ENCODE peak calls at places on chromosomes 12 and 14, in nine cellular contexts. One of them, this sample, is unnamed.

GRCh38 chr14:95137804-95138167 is 19.5 kb downstream of the DICER1 start:
- DNase-seq in type B pancreatic cell: no peak
- DNase-seq in tibial nerve: no peak
- DNase-seq in fibroblast of the aortic adventitia: peak; percentile 41
- DNase-seq in foreskin keratinocyte: no peak
- DNase-seq in BJ: no peak
- DNase-seq in CD8-positive, alpha-beta T cell: no peak
- DNase-seq in AG09309: no peak
- DNase-seq in GM12865: no peak
- DNase-seq in this sample: peak; percentile 38

GRCh38 chr14:52003324-52003723 is 14.0 kb downstream of the RTRAF start:
- DNase-seq in type B pancreatic cell: no peak
- DNase-seq in tibial nerve: no peak
- DNase-seq in fibroblast of the aortic adventitia: peak; percentile 58
- DNase-seq in foreskin keratinocyte: no peak
- DNase-seq in BJ: no peak
- DNase-seq in CD8-positive, alpha-beta T cell: no peak
- DNase-seq in AG09309: no peak
- DNase-seq in GM12865: no peak
- DNase-seq in this sample: peak; percentile 90

GRCh38 chr14:33412450-33412849 is 473.8 kb downstream of the NPAS3 start:
- DNase-seq in type B pancreatic cell: no peak
- DNase-seq in tibial nerve: no peak
- DNase-seq in fibroblast of the aortic adventitia: no peak
- DNase-seq in foreskin keratinocyte: peak; percentile 15
- DNase-seq in BJ: no peak
- DNase-seq in CD8-positive, alpha-beta T cell: no peak
- DNase-seq in AG09309: no peak
- DNase-seq in GM12865: no peak
- DNase-seq in this sample: no peak

GRCh38 chr14:88164906-88165534 is 158.0 kb downstream of the KCNK10 start:
- DNase-seq in type B pancreatic cell: peak; percentile 22
- DNase-seq in tibial nerve: no peak
- DNase-seq in fibroblast of the aortic adventitia: no peak
- DNase-seq in foreskin keratinocyte: no peak
- DNase-seq in BJ: no peak
- DNase-seq in CD8-positive, alpha-beta T cell: no peak
- DNase-seq in AG09309: no peak
- DNase-seq in GM12865: peak; percentile 28
- DNase-seq in this sample: no peak

GRCh38 chr12:80490329-80490728 is 46.3 kb downstream of the PTPRQ start:
- DNase-seq in type B pancreatic cell: no peak
- DNase-seq in tibial nerve: no peak
- DNase-seq in fibroblast of the aortic adventitia: no peak
- DNase-seq in foreskin keratinocyte: no peak
- DNase-seq in BJ: no peak
- DNase-seq in CD8-positive, alpha-beta T cell: no peak
- DNase-seq in AG09309: no peak
- DNase-seq in GM12865: no peak
- DNase-seq in this sample: no peak

GRCh38 chr12:46197876-46198275 is 71.0 kb downstream of the SLC38A1 start:
- DNase-seq in type B pancreatic cell: no peak
- DNase-seq in tibial nerve: no peak
- DNase-seq in fibroblast of the aortic adventitia: no peak
- DNase-seq in foreskin keratinocyte: no peak
- DNase-seq in BJ: no peak
- DNase-seq in CD8-positive, alpha-beta T cell: no peak
- DNase-seq in AG09309: no peak
- DNase-seq in GM12865: no peak
- DNase-seq in this sample: no peak

GRCh38 chr12:117047810-117048584 is 51.2 kb downstream of the TESC start:
- DNase-seq in type B pancreatic cell: no peak
- DNase-seq in tibial nerve: no peak
- DNase-seq in fibroblast of the aortic adventitia: peak; percentile 9
- DNase-seq in foreskin keratinocyte: no peak
- DNase-seq in BJ: no peak
- DNase-seq in CD8-positive, alpha-beta T cell: no peak
- DNase-seq in AG09309: no peak
- DNase-seq in GM12865: no peak
- DNase-seq in this sample: peak; percentile 18

GRCh38 chr14:74954232-74954946 is 1.0 kb downstream of the PGF start:
- DNase-seq in type B pancreatic cell: no peak
- DNase-seq in tibial nerve: no peak
- DNase-seq in fibroblast of the aortic adventitia: no peak
- DNase-seq in foreskin keratinocyte: no peak
- DNase-seq in BJ: no peak
- DNase-seq in CD8-positive, alpha-beta T cell: no peak
- DNase-seq in AG09309: no peak
- DNase-seq in GM12865: no peak
- DNase-seq in this sample: no peak

GRCh38 chr12:122023339-122024131 is 1.9 kb downstream of the BCL7A start:
- DNase-seq in type B pancreatic cell: no peak
- DNase-seq in tibial nerve: no peak
- DNase-seq in fibroblast of the aortic adventitia: peak; percentile 82
- DNase-seq in foreskin keratinocyte: peak; percentile 57
- DNase-seq in BJ: no peak
- DNase-seq in CD8-positive, alpha-beta T cell: no peak
- DNase-seq in AG09309: peak; percentile 27
- DNase-seq in GM12865: no peak
- DNase-seq in this sample: peak; percentile 68

GRCh38 chr14:104938436-104938835 is 13.8 kb downstream of the PLD4 start:
- DNase-seq in type B pancreatic cell: no peak
- DNase-seq in tibial nerve: no peak
- DNase-seq in fibroblast of the aortic adventitia: no peak
- DNase-seq in foreskin keratinocyte: no peak
- DNase-seq in BJ: no peak
- DNase-seq in CD8-positive, alpha-beta T cell: no peak
- DNase-seq in AG09309: no peak
- DNase-seq in GM12865: no peak
- DNase-seq in this sample: no peak

GRCh38 chr12:110227138-110227537 is 53.9 kb upstream of the ATP2A2 start:
- DNase-seq in type B pancreatic cell: no peak
- DNase-seq in tibial nerve: no peak
- DNase-seq in fibroblast of the aortic adventitia: no peak
- DNase-seq in foreskin keratinocyte: no peak
- DNase-seq in BJ: no peak
- DNase-seq in CD8-positive, alpha-beta T cell: no peak
- DNase-seq in AG09309: no peak
- DNase-seq in GM12865: no peak
- DNase-seq in this sample: no peak

GRCh38 chr12:110222433-110222832 is 58.6 kb upstream of the ATP2A2 start:
- DNase-seq in type B pancreatic cell: no peak
- DNase-seq in tibial nerve: no peak
- DNase-seq in fibroblast of the aortic adventitia: peak; percentile 27
- DNase-seq in foreskin keratinocyte: no peak
- DNase-seq in BJ: no peak
- DNase-seq in CD8-positive, alpha-beta T cell: no peak
- DNase-seq in AG09309: no peak
- DNase-seq in GM12865: no peak
- DNase-seq in this sample: no peak

GRCh38 chr12:110223777-110224378 is 57.2 kb upstream of the ATP2A2 start:
- DNase-seq in type B pancreatic cell: no peak
- DNase-seq in tibial nerve: no peak
- DNase-seq in fibroblast of the aortic adventitia: peak; percentile 43
- DNase-seq in foreskin keratinocyte: peak; percentile 99
- DNase-seq in BJ: no peak
- DNase-seq in CD8-positive, alpha-beta T cell: no peak
- DNase-seq in AG09309: no peak
- DNase-seq in GM12865: no peak
- DNase-seq in this sample: peak; percentile 16

GRCh38 chr12:110222027-110222426 is 59.0 kb upstream of the ATP2A2 start:
- DNase-seq in type B pancreatic cell: no peak
- DNase-seq in tibial nerve: no peak
- DNase-seq in fibroblast of the aortic adventitia: no peak
- DNase-seq in foreskin keratinocyte: no peak
- DNase-seq in BJ: no peak
- DNase-seq in CD8-positive, alpha-beta T cell: no peak
- DNase-seq in AG09309: no peak
- DNase-seq in GM12865: no peak
- DNase-seq in this sample: no peak

GRCh38 chr12:110224379-110225304 is 56.4 kb upstream of the ATP2A2 start:
- DNase-seq in type B pancreatic cell: no peak
- DNase-seq in tibial nerve: no peak
- DNase-seq in fibroblast of the aortic adventitia: peak; percentile 94
- DNase-seq in foreskin keratinocyte: peak; percentile 84
- DNase-seq in BJ: peak; percentile 74
- DNase-seq in CD8-positive, alpha-beta T cell: no peak
- DNase-seq in AG09309: peak; percentile 81
- DNase-seq in GM12865: no peak
- DNase-seq in this sample: peak; percentile 92
- TF ChIP-seq CTCF in type B pancreatic cell: peak; percentile 63
- TF ChIP-seq CTCF in tibial nerve: peak; percentile 68
- TF ChIP-seq CTCF in fibroblast of the aortic adventitia: peak; percentile 79
- TF ChIP-seq CTCF in foreskin keratinocyte: peak; percentile 87
- TF ChIP-seq CTCF in BJ: peak; percentile 73
- TF ChIP-seq CTCF in CD8-positive, alpha-beta T cell: no peak
- TF ChIP-seq CTCF in AG09309: peak; percentile 70
- TF ChIP-seq CTCF in GM12865: no peak
- TF ChIP-seq CTCF in this sample: peak; percentile 80

GRCh38 chr14:89564291-89564957 is 147.4 kb upstream of the FOXN3 start:
- DNase-seq in type B pancreatic cell: no peak
- DNase-seq in tibial nerve: no peak
- DNase-seq in fibroblast of the aortic adventitia: peak; percentile 50
- DNase-seq in foreskin keratinocyte: peak; percentile 28
- DNase-seq in BJ: no peak
- DNase-seq in CD8-positive, alpha-beta T cell: no peak
- DNase-seq in AG09309: peak; percentile 7
- DNase-seq in GM12865: peak; percentile 4
- DNase-seq in this sample: no peak
- TF ChIP-seq CTCF in type B pancreatic cell: no peak
- TF ChIP-seq CTCF in tibial nerve: no peak
- TF ChIP-seq CTCF in fibroblast of the aortic adventitia: no peak
- TF ChIP-seq CTCF in foreskin keratinocyte: no peak
- TF ChIP-seq CTCF in BJ: no peak
- TF ChIP-seq CTCF in CD8-positive, alpha-beta T cell: no peak
- TF ChIP-seq CTCF in AG09309: no peak
- TF ChIP-seq CTCF in GM12865: no peak
- TF ChIP-seq CTCF in this sample: no peak

GRCh38 chr14:69094481-69094880 is 58.4 kb downstream of the DCAF5 start:
- DNase-seq in type B pancreatic cell: no peak
- DNase-seq in tibial nerve: no peak
- DNase-seq in fibroblast of the aortic adventitia: peak; percentile 22
- DNase-seq in foreskin keratinocyte: no peak
- DNase-seq in BJ: no peak
- DNase-seq in CD8-positive, alpha-beta T cell: no peak
- DNase-seq in AG09309: no peak
- DNase-seq in GM12865: no peak
- DNase-seq in this sample: no peak

GRCh38 chr14:69092840-69093422 is 60.0 kb downstream of the DCAF5 start:
- DNase-seq in type B pancreatic cell: no peak
- DNase-seq in tibial nerve: no peak
- DNase-seq in fibroblast of the aortic adventitia: no peak
- DNase-seq in foreskin keratinocyte: no peak
- DNase-seq in BJ: no peak
- DNase-seq in CD8-positive, alpha-beta T cell: no peak
- DNase-seq in AG09309: no peak
- DNase-seq in GM12865: peak; percentile 14
- DNase-seq in this sample: no peak

GRCh38 chr14:69093551-69094421 is 59.1 kb downstream of the DCAF5 start:
- DNase-seq in type B pancreatic cell: no peak
- DNase-seq in tibial nerve: no peak
- DNase-seq in fibroblast of the aortic adventitia: peak; percentile 79
- DNase-seq in foreskin keratinocyte: peak; percentile 38
- DNase-seq in BJ: no peak
- DNase-seq in CD8-positive, alpha-beta T cell: no peak
- DNase-seq in AG09309: no peak
- DNase-seq in GM12865: no peak
- DNase-seq in this sample: peak; percentile 88

GRCh38 chr14:69097974-69098373 is 54.9 kb downstream of the DCAF5 start:
- DNase-seq in type B pancreatic cell: no peak
- DNase-seq in tibial nerve: no peak
- DNase-seq in fibroblast of the aortic adventitia: no peak
- DNase-seq in foreskin keratinocyte: no peak
- DNase-seq in BJ: no peak
- DNase-seq in CD8-positive, alpha-beta T cell: no peak
- DNase-seq in AG09309: no peak
- DNase-seq in GM12865: no peak
- DNase-seq in this sample: no peak

GRCh38 chr14:69096766-69097475 is 56.0 kb downstream of the DCAF5 start:
- DNase-seq in type B pancreatic cell: no peak
- DNase-seq in tibial nerve: no peak
- DNase-seq in fibroblast of the aortic adventitia: peak; percentile 38
- DNase-seq in foreskin keratinocyte: no peak
- DNase-seq in BJ: no peak
- DNase-seq in CD8-positive, alpha-beta T cell: no peak
- DNase-seq in AG09309: no peak
- DNase-seq in GM12865: no peak
- DNase-seq in this sample: peak; percentile 48
- TF ChIP-seq CTCF in type B pancreatic cell: no peak
- TF ChIP-seq CTCF in tibial nerve: no peak
- TF ChIP-seq CTCF in fibroblast of the aortic adventitia: peak; percentile 8
- TF ChIP-seq CTCF in foreskin keratinocyte: no peak
- TF ChIP-seq CTCF in BJ: no peak
- TF ChIP-seq CTCF in CD8-positive, alpha-beta T cell: no peak
- TF ChIP-seq CTCF in AG09309: no peak
- TF ChIP-seq CTCF in GM12865: no peak
- TF ChIP-seq CTCF in this sample: no peak

DNA sequence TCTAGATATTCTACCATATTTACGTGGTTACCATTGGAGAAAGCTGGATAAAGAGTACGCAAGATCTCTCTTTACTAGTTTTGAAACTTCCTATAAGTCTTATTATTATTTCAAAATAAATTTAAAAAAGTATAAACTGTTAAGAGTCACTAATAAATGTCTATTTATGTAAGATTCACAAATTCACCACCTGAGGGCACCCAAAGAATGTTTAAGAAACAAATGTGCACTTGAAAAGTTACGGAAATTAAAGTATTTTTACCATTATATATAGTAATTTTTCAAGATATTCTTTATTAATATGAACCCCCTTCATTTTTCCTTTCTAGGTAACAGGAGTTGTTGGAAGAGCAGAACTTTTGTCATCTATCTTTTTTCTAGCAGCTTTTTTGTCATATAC is 11.9 kb downstream of the TMTC3 start:
- DNase-seq in type B pancreatic cell: no peak
- DNase-seq in tibial nerve: no peak
- DNase-seq in fibroblast of the aortic adventitia: peak; percentile 85
- DNase-seq in foreskin keratinocyte: peak; percentile 11
- DNase-seq in BJ: no peak
- DNase-seq in CD8-positive, alpha-beta T cell: no peak
- DNase-seq in AG09309: peak; percentile 11
- DNase-seq in GM12865: peak; percentile 26
- DNase-seq in this sample: peak; percentile 82
- TF ChIP-seq CTCF in type B pancreatic cell: peak; percentile 70
- TF ChIP-seq CTCF in tibial nerve: no peak
- TF ChIP-seq CTCF in fibroblast of the aortic adventitia: peak; percentile 41
- TF ChIP-seq CTCF in foreskin keratinocyte: peak; percentile 67
- TF ChIP-seq CTCF in BJ: peak; percentile 25
- TF ChIP-seq CTCF in CD8-positive, alpha-beta T cell: no peak
- TF ChIP-seq CTCF in AG09309: peak; percentile 20
- TF ChIP-seq CTCF in GM12865: no peak
- TF ChIP-seq CTCF in this sample: peak; percentile 36

GRCh38 chr14:54480830-54481562 is 7.8 kb downstream of the GMFB start:
- DNase-seq in type B pancreatic cell: no peak
- DNase-seq in tibial nerve: no peak
- DNase-seq in fibroblast of the aortic adventitia: no peak
- DNase-seq in foreskin keratinocyte: peak; percentile 75
- DNase-seq in BJ: no peak
- DNase-seq in CD8-positive, alpha-beta T cell: no peak
- DNase-seq in AG09309: no peak
- DNase-seq in GM12865: no peak
- DNase-seq in this sample: no peak
- TF ChIP-seq CTCF in type B pancreatic cell: no peak
- TF ChIP-seq CTCF in tibial nerve: no peak
- TF ChIP-seq CTCF in fibroblast of the aortic adventitia: no peak
- TF ChIP-seq CTCF in foreskin keratinocyte: peak; percentile 25
- TF ChIP-seq CTCF in BJ: no peak
- TF ChIP-seq CTCF in CD8-positive, alpha-beta T cell: no peak
- TF ChIP-seq CTCF in AG09309: no peak
- TF ChIP-seq CTCF in GM12865: no peak
- TF ChIP-seq CTCF in this sample: no peak

GRCh38 chr12:15522574-15523187 is 200.4 kb downstream of the PTPRO start:
- DNase-seq in type B pancreatic cell: no peak
- DNase-seq in tibial nerve: no peak
- DNase-seq in fibroblast of the aortic adventitia: peak; percentile 74
- DNase-seq in foreskin keratinocyte: peak; percentile 37
- DNase-seq in BJ: no peak
- DNase-seq in CD8-positive, alpha-beta T cell: no peak
- DNase-seq in AG09309: no peak
- DNase-seq in GM12865: peak; percentile 48
- DNase-seq in this sample: peak; percentile 73
- TF ChIP-seq CTCF in type B pancreatic cell: peak; percentile 82
- TF ChIP-seq CTCF in tibial nerve: peak; percentile 15
- TF ChIP-seq CTCF in fibroblast of the aortic adventitia: peak; percentile 59
- TF ChIP-seq CTCF in foreskin keratinocyte: peak; percentile 92
- TF ChIP-seq CTCF in BJ: peak; percentile 50
- TF ChIP-seq CTCF in CD8-positive, alpha-beta T cell: no peak
- TF ChIP-seq CTCF in AG09309: peak; percentile 47
- TF ChIP-seq CTCF in GM12865: peak; percentile 45
- TF ChIP-seq CTCF in this sample: peak; percentile 62